ENCODE peak calls at places on chromosomes 1 and 21, in five cellular contexts. J is ovary; K is activated CD8-positive, alpha-beta T cell treated with anti-CD3 and anti-CD28 coated beads for 36 hours; U is AG08395; V is tibial nerve. A is an unnamed sample.

GRCh38 chr21:37642493-37642892 is 273.8 kb downstream of the KCNJ6 start:
- DNase-seq in J (no peak), K (peak), U (no peak), V (no peak), A (no peak)

GRCh38 chr21:36079671-36080070 is 9.8 kb downstream of the CBR1 start:
- DNase-seq in J (no peak), K (no peak), U (no peak), V (no peak), A (no peak)

GRCh38 chr21:21084179-21084578 is 86.0 kb downstream of the NCAM2 start:
- DNase-seq in J (no peak), K (no peak), U (no peak), V (no peak), A (no peak)

GRCh38 chr1:150574260-150575071 is 4.9 kb downstream of the MCL1 start:
- DNase-seq in J (no peak), K (no peak), U (no peak), V (no peak), A (no peak)

GRCh38 chr1:24910751-24911650 is 19.1 kb downstream of the RUNX3 start:
- DNase-seq in J (no peak), K (peak), U (peak), V (no peak), A (no peak)

GRCh38 chr1:40948741-40949528 is 30.6 kb upstream of the CTPS1 start:
- DNase-seq in J (no peak), K (peak), U (peak), V (peak), A (peak)

GRCh38 chr1:179583869-179584268 is 7.8 kb upstream of the TDRD5 start:
- DNase-seq in J (no peak), K (no peak), U (no peak), V (no peak), A (no peak)

GRCh38 chr1:160665330-160666078 is 18.7 kb upstream of the SLAMF1 start:
- DNase-seq in J (no peak), K (peak), U (no peak), V (peak), A (no peak)

GRCh38 chr1:178693368-178693767 is 31.7 kb upstream of the RALGPS2 start:
- DNase-seq in J (no peak), K (no peak), U (no peak), V (no peak), A (no peak)

GRCh38 chr1:25554426-25554780 is 11.0 kb downstream of the LDLRAP1 start:
- DNase-seq in J (no peak), K (no peak), U (no peak), V (no peak), A (no peak)

GRCh38 chr1:199956005-199956404 is 71.5 kb upstream of the NR5A2 start:
- DNase-seq in J (no peak), K (no peak), U (no peak), V (no peak), A (no peak)

GRCh38 chr1:9371391-9371935 is 78.8 kb downstream of the SPSB1 start:
- DNase-seq in J (peak), K (no peak), U (peak), V (peak), A (no peak)

GRCh38 chr1:234611153-234611798 is 1.3 kb upstream of the IRF2BP2 start:
- DNase-seq in J (no peak), K (no peak), U (no peak), V (peak), A (no peak)

GRCh38 chr1:171438441-171438840 is 46.9 kb upstream of the PRRC2C start:
- DNase-seq in J (no peak), K (no peak), U (peak), V (peak), A (no peak)

GRCh38 chr1:91846007-91846620 is 39.8 kb downstream of the TGFBR3 start:
- DNase-seq in J (no peak), K (no peak), U (peak), V (peak), A (no peak)

GRCh38 chr21:36929622-36930021 is 36.8 kb downstream of the HLCS start:
- DNase-seq in J (no peak), K (no peak), U (peak), V (peak), A (no peak)

GRCh38 chr1:202858306-202858705 is 30.6 kb downstream of the RABIF start:
- DNase-seq in J (no peak), K (no peak), U (peak), V (peak), A (no peak)

GRCh38 chr1:20029178-20029912 is 40.6 kb upstream of the PLA2G5 start:
- DNase-seq in J (peak), K (no peak), U (no peak), V (no peak), A (no peak)

GRCh38 chr1:26828352-26829093 is 2.0 kb downstream of the ZDHHC18 start:
- DNase-seq in J (no peak), K (peak), U (no peak), V (no peak), A (no peak)

GRCh38 chr1:32334864-32335618 is 992 bp downstream of the MARCKSL1 start:
- DNase-seq in J (peak), K (peak), U (peak), V (no peak), A (no peak)

GRCh38 chr1:219523411-219523810 is 89.5 kb downstream of the ZC3H11B start:
- DNase-seq in J (no peak), K (no peak), U (no peak), V (no peak), A (no peak)

GRCh38 chr1:161009602-161010211 is 11.2 kb downstream of the F11R start:
- DNase-seq in J (no peak), K (no peak), U (no peak), V (no peak), A (no peak)

A was measured in GM19239.